ENCODE peak calls at places on chromosomes 16 and 17, in seven cellular contexts. A is body of pancreas, U is tibial artery, T is Karpas-422, I is heart right ventricle, W is neural progenitor cell, N is ascending aorta. B is an unnamed sample.

GRCh38 chr17:82623707-82624106 is 24.5 kb downstream of the WDR45B start:
- DNase-seq in T (no peak), I (no peak), N (no peak), U (no peak), W (no peak), A (no peak), B (no peak)

GRCh38 chr16:16096161-16096857 is 127.0 kb downstream of the ABCC6 start:
- DNase-seq in W (peak; percentile 18), A (peak; percentile 33), T (peak; percentile 68), N (no peak), U (peak; percentile 92), I (no peak), B (peak; percentile 42)

GRCh38 chr16:23785842-23786241 is 31.0 kb downstream of the CHP2 start:
- DNase-seq in I (no peak), U (no peak), T (no peak), W (no peak), N (no peak), A (no peak), B (no peak)

GRCh38 chr16:86594712-86595111 is 16.4 kb downstream of the FOXL1 start:
- DNase-seq in A (no peak), N (no peak), W (no peak), T (no peak), U (peak; percentile 47), I (no peak), B (no peak)

GRCh38 chr16:15829460-15829859 is 27.4 kb downstream of the MYH11 start:
- DNase-seq in W (peak; percentile 44), N (peak; percentile 69), U (peak; percentile 96), I (peak; percentile 47), A (no peak), T (no peak), B (peak; percentile 54)

GRCh38 chr17:44281570-44281969 is 13.6 kb upstream of the SLC4A1 start:
- DNase-seq in W (no peak), U (no peak), A (no peak), T (no peak), I (no peak), N (no peak), B (no peak)

GRCh38 chr17:73109603-73110002 is 17.1 kb upstream of the SLC39A11 start:
- DNase-seq in U (no peak), N (no peak), W (no peak), I (no peak), T (no peak), A (no peak), B (no peak)

GRCh38 chr16:74448990-74449389 is 27.7 kb upstream of the CLEC18B start:
- DNase-seq in U (peak; percentile 84), N (peak; percentile 19), A (peak; percentile 25), T (no peak), W (no peak), I (peak; percentile 37), B (no peak)

GRCh38 chr17:79975498-79976134 is 60.1 kb downstream of the TBC1D16 start:
- DNase-seq in I (no peak), W (no peak), T (no peak), U (peak; percentile 47), N (no peak), A (peak; percentile 3), B (no peak)

GRCh38 chr17:37490638-37491614 is 1.2 kb downstream of the DUSP14 start:
- DNase-seq in U (peak; percentile 79), A (no peak), T (no peak), I (no peak), N (no peak), W (peak; percentile 70), B (peak; percentile 69)

GRCh38 chr16:89360760-89361435 is 129.5 kb downstream of the ANKRD11 start:
- DNase-seq in I (no peak), U (no peak), N (no peak), T (no peak), W (no peak), A (no peak), B (no peak)

GRCh38 chr17:31740611-31741082 is 118.4 kb downstream of the COPRS start:
- DNase-seq in N (no peak), U (peak; percentile 50), T (no peak), I (no peak), W (no peak), A (no peak), B (no peak)

GRCh38 chr16:3256876-3257465 is 538 bp upstream of the MEFV start:
- DNase-seq in N (no peak), A (no peak), I (no peak), W (no peak), T (no peak), U (no peak), B (no peak)

GRCh38 chr17:17919169-17920107 is 52.8 kb downstream of the TOM1L2 start:
- DNase-seq in I (peak; percentile 60), W (peak; percentile 84), N (no peak), U (peak; percentile 82), A (peak; percentile 77), T (peak; percentile 86), B (peak; percentile 89)

GRCh38 chr17:21161498-21162393 is 35.0 kb downstream of the DHRS7B start:
- DNase-seq in I (no peak), A (no peak), N (no peak), U (no peak), W (no peak), T (no peak), B (no peak)

GRCh38 chr16:80527297-80527696 is 13.5 kb upstream of the DYNLRB2 start:
- DNase-seq in W (peak; percentile 67), T (peak; percentile 83), A (no peak), U (no peak), I (no peak), N (no peak), B (peak; percentile 77)

GRCh38 chr16:67907397-67907796 is 14.3 kb downstream of the PSKH1 start:
- DNase-seq in W (no peak), A (no peak), I (no peak), N (no peak), T (no peak), U (no peak), B (no peak)

DNA sequence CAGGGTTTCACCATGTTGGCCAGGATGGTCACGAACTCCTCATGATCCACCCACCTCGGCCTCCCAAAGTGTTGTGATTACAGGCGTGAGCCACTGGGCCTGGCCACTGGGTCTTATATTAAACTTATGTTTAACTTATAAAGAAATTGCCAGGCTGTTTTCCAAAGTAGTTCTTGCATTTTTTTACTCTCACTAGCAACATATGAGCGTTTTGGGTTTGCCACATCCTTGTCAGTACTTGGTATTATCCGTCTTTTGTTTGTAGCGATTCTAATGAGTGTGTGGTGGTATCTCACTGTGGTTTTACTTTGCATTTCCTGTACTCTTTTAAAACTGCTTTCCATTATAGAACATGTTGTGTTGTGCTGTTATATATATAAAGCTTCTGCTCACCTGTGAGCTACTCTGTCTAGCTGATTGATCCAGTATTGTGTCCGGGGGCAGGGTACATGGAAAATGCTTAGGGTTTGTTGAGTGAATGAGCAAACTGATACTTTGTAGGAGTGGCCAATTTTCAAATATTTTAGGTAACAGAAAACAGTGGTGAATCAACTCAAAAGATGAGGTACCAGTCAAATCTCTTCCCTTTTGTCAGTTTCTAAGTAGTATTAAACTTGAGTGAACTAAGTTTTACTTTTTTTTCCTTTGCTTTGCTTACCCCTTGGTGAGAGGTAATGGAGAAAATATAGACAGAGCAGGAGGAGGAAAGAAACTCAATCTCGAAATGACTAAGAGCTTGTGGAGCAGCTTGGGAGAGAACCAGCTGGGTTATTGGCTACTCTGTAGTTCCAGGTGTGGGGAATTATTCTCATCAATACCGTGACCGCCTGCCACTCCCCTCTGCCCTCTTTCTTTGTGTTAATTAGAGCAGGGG is 75.8 kb downstream of the PITPNC1 start:
- DNase-seq in N (no peak), U (no peak), I (no peak), T (no peak), W (no peak), A (no peak), B (no peak)
- H3K27ac ChIP-seq in N (no peak overlapping the region), U (no peak overlapping the region), I (peak overlapping the region; percentile 72), T (no peak overlapping the region), W (no peak overlapping the region), A (no peak overlapping the region), B (peak overlapping the region; percentile 74)

DNA sequence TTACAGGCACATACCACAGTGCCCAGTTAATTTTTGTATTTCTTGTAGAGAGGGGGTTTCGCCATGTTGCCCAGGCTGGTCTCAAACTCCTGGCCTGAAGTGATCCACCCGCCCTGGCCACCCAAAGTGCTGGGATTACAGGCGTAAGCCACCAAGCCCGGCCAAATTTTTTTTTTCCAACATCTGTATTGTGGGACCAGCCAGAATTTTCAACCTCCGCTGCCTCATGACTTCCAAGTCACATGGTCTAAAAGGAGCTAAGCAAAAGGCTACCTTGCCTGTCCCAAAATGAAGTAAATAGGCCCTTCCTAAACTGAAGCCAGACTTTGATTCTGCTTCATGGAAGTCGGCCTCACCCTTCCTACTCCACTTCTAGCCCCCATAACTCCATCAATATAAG is 4.2 kb upstream of the SPAG7 start:
- DNase-seq in W (no peak), I (no peak), N (no peak), U (no peak), T (no peak), A (no peak), B (no peak)
- H3K4me3 ChIP-seq in W (no peak overlapping the region), I (no peak overlapping the region), N (no peak overlapping the region), U (no peak overlapping the region), T (no peak overlapping the region), A (no peak overlapping the region), B (no peak overlapping the region)

DNA sequence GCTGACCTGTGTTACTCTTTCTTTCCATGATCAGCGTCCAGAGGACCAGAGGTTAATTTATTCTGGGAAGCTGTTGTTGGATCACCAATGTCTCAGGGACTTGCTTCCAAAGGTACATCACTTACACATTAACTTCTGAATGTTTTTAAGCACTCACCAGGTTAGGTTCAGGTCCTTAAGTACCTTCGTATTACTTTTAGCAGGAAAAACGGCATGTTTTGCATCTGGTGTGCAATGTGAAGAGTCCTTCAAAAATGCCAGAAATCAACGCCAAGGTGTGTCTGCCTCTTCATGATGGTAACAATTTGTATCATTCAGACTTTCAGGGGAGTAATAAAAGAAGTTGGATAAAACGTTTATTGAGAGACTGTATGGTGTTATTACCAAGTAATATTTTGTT is 3.3 kb downstream of the HERPUD1 start:
- DNase-seq in T (no peak), U (peak; percentile 0), N (no peak), I (no peak), A (no peak), W (no peak), B (no peak)
- H3K27ac ChIP-seq in T (peak overlapping the region; percentile 29), U (peak overlapping the region; percentile 99), N (no peak overlapping the region), I (peak overlapping the region; percentile 100), A (peak overlapping the region; percentile 99), W (no peak overlapping the region), B (no peak overlapping the region)

DNA sequence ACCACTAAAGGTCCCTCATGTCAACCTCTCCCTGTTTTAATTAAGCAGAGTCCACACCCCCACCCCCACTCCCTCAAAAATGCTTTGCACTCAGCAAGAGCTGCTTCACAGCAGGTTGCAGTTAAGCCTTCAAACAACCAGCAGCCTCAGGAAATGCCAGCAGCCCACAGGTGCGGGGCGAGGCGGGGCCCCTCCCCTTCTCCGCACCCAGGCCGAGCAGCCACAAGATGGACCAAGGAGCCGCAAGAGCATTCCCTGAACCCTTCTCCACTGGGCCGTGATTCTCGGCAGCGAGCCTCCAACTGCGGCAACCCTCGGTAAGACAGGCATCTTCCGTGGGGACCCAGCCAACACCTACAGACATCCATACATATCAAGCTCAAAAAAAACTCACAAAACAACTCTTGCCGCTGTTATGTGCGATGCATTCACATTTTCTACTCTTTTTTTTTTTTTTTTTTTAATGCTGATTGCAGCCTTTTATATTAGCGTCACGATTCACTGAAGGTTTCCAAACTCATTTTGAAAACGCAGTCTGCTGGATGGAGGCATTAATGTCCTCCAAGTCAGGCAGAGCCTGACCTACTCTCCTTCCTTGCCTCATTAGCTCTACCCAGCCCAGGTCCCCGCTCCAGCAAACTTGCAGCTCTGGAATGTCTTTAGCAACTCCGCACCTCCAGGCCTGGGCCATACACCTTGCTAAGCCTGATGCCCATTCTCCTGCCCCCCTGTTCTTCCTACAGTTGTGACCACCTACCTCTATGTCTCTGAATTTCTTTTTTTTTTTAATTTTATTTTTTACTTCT is 66.0 kb downstream of the AXIN2 start:
- DNase-seq in A (no peak), W (peak; percentile 88), N (no peak), I (no peak), U (peak; percentile 47), T (no peak), B (peak; percentile 91)
- H3K4me3 ChIP-seq in A (no peak overlapping the region), W (peak overlapping the region; percentile 36), N (no peak overlapping the region), I (no peak overlapping the region), U (no peak overlapping the region), T (no peak overlapping the region), B (peak overlapping the region; percentile 43)

B was measured in GM23338.